ENCODE peak calls at places on chromosomes 5 and 9, in four cellular contexts. E, M, Q and K are unnamed samples.

GRCh38 chr5:141680751-141681201 is 1.3 kb downstream of the ARAP3 start:
- DNase-seq in E (no peak), M (no peak), Q (no peak), K (no peak)

GRCh38 chr5:174425271-174425963 is 299.0 kb upstream of the MSX2 start:
- DNase-seq in E (no peak), M (no peak), Q (no peak), K (no peak)

GRCh38 chr9:121808781-121809180 is 157.3 kb downstream of the DAB2IP start:
- DNase-seq in E (no peak), M (no peak), Q (no peak), K (no peak)

GRCh38 chr5:138743506-138743905 is 9.7 kb upstream of the CTNNA1 start:
- DNase-seq in E (no peak), M (no peak), Q (no peak), K (no peak)

GRCh38 chr5:178310130-178310865 is 77.7 kb upstream of the PHYKPL start:
- DNase-seq in E (no peak), M (no peak), Q (no peak), K (no peak)

GRCh38 chr9:93645149-93645889 is 68.9 kb downstream of the PHF2 start:
- DNase-seq in E (no peak), M (no peak), Q (no peak), K (no peak)

GRCh38 chr5:146818790-146819189 is 59.8 kb downstream of the PPP2R2B start:
- DNase-seq in E (no peak), M (no peak), Q (no peak), K (no peak)

GRCh38 chr5:173172166-173172565 is 27.8 kb downstream of the BNIP1 start:
- DNase-seq in E (no peak), M (no peak), Q (no peak), K (no peak)

GRCh38 chr5:132850066-132850465 is 16.2 kb downstream of the GDF9 start:
- DNase-seq in E (no peak), M (peak; percentile 45), Q (no peak), K (no peak)